ENCODE peak calls at places on chromosomes 5 and 9, in ten cellular contexts. B, K, L, T, J, F, H, C, P and O are unnamed samples.

GRCh38 chr5:137450759-137451158 is 48.4 kb downstream of the SPOCK1 start:
- DNase-seq in L (no peak), H (no peak), J (no peak), P (no peak), F (no peak), B (no peak), K (no peak), C (no peak), T (no peak), O (no peak)

GRCh38 chr5:33079548-33079947 is 361.2 kb upstream of the TARS1 start:
- DNase-seq in C (no peak), K (no peak), F (no peak), H (no peak), L (no peak), J (no peak), B (no peak), P (no peak), T (no peak), O (no peak)

GRCh38 chr9:121105531-121105930 is 30.8 kb downstream of the CNTRL start:
- DNase-seq in L (no peak), F (no peak), B (no peak), P (no peak), K (no peak), T (no peak), C (peak; percentile 74), H (no peak), J (no peak), O (no peak)

GRCh38 chr5:108345541-108346171 is 36.2 kb downstream of the FBXL17 start:
- DNase-seq in J (no peak), C (no peak), L (peak; percentile 23), K (no peak), T (no peak), B (no peak), H (peak; percentile 47), P (no peak), F (no peak), O (peak; percentile 7)

GRCh38 chr9:114487607-114488300 is 17.5 kb downstream of the WHRN start:
- DNase-seq in C (peak; percentile 2), B (peak; percentile 82), F (peak; percentile 69), L (no peak), K (peak; percentile 58), T (peak; percentile 26), H (peak; percentile 72), P (no peak), J (peak; percentile 39), O (peak; percentile 86)

GRCh38 chr5:176438959-176439757 is 9.0 kb upstream of the FAF2 start:
- DNase-seq in L (no peak), C (no peak), B (no peak), F (no peak), P (peak; percentile 65), J (no peak), H (peak; percentile 81), K (no peak), T (no peak), O (no peak)

GRCh38 chr5:6424110-6424659 is 24.5 kb upstream of the UBE2QL1 start:
- DNase-seq in T (no peak), F (no peak), P (no peak), K (no peak), L (peak; percentile 92), J (no peak), H (no peak), C (no peak), B (no peak), O (no peak)

GRCh38 chr9:115596743-115597080 is 478.8 kb upstream of the TNC start:
- DNase-seq in P (no peak), H (no peak), L (no peak), F (no peak), K (no peak), J (no peak), T (no peak), C (no peak), B (no peak), O (no peak)

GRCh38 chr5:163453705-163454104 is 6.2 kb downstream of the NUDCD2 start:
- DNase-seq in P (no peak), B (no peak), K (no peak), C (peak; percentile 1), H (no peak), F (no peak), J (no peak), T (no peak), L (no peak), O (no peak)

GRCh38 chr9:137366891-137367381 is 56.0 kb downstream of the EXD3 start:
- DNase-seq in B (no peak), H (no peak), K (no peak), L (no peak), C (no peak), F (no peak), J (no peak), T (no peak), P (no peak), O (peak; percentile 13)

GRCh38 chr9:78973906-78974305 is 597.9 kb upstream of the TLE4 start:
- DNase-seq in J (no peak), K (no peak), T (no peak), F (no peak), P (peak; percentile 24), B (no peak), H (peak; percentile 82), L (no peak), C (no peak), O (no peak)

GRCh38 chr5:150656191-150657132 is 4.6 kb upstream of the MYOZ3 start:
- DNase-seq in B (peak; percentile 76), T (peak; percentile 70), H (peak; percentile 55), P (no peak), C (no peak), J (peak; percentile 74), L (no peak), F (peak; percentile 89), K (peak; percentile 39), O (peak; percentile 98)

GRCh38 chr5:53331463-53331862 is 149.0 kb upstream of the FST start:
- DNase-seq in T (no peak), H (peak; percentile 49), K (no peak), B (no peak), L (no peak), F (no peak), P (peak; percentile 48), J (no peak), C (no peak), O (no peak)